ENCODE peak calls at places on chromosome 3, in five cellular contexts. Y is heart left ventricle, N is sigmoid colon, X is testis, D is right lobe of liver. I is an unnamed sample. For H3K27me3, the result is how much of the 10 kb centered on the place peaks cover.

GRCh38 chr3:52333869-52334557 is 17.9 kb downstream of the DNAH1 start:
- DNase-seq in Y (peak), N (no peak), X (no peak), D (no peak), I (no peak)

GRCh38 chr3:37291275-37291700 is 116.9 kb upstream of the LRRFIP2 start:
- DNase-seq in Y (no peak), N (no peak), X (no peak), D (no peak), I (no peak)

GRCh38 chr3:64351713-64352595 is 126.7 kb upstream of the PRICKLE2 start:
- DNase-seq in Y (no peak), N (no peak), X (no peak), D (no peak), I (no peak)

GRCh38 chr3:64316971-64317370 is 91.7 kb upstream of the PRICKLE2 start:
- DNase-seq in Y (no peak), N (no peak), X (no peak), D (no peak), I (no peak)

GRCh38 chr3:18559323-18559972 is 134.3 kb upstream of the SATB1 start:
- DNase-seq in Y (no peak), N (no peak), X (peak), D (no peak), I (no peak)

GRCh38 chr3:140276698-140277097 is 341.7 kb downstream of the CLSTN2 start:
- DNase-seq in Y (no peak), N (no peak), X (peak), D (no peak), I (no peak)

GRCh38 chr3:142447308-142447851 is 457 bp downstream of the XRN1 start:
- DNase-seq in Y (peak), N (peak), X (peak), D (peak), I (peak)

GRCh38 chr3:130378677-130379191 is 33.3 kb downstream of the COL6A5 start:
- DNase-seq in Y (no peak), N (no peak), X (no peak), D (no peak), I (no peak)

GRCh38 chr3:4503050-4503449 is 9.9 kb downstream of the ITPR1 start:
- DNase-seq in Y (no peak), N (no peak), X (no peak), D (no peak), I (no peak)

GRCh38 chr3:122786067-122786466 is 7.6 kb downstream of the HSPBAP1 start:
- DNase-seq in Y (no peak), N (no peak), X (no peak), D (no peak), I (no peak)

GRCh38 chr3:55491296-55491816 is 4.2 kb upstream of the WNT5A start:
- DNase-seq in Y (no peak), N (no peak), X (peak), D (no peak), I (no peak)

GRCh38 chr3:59451041-59451763 is 401.4 kb upstream of the CFAP20DC start:
- DNase-seq in Y (no peak), N (no peak), X (no peak), D (no peak), I (no peak)

GRCh38 chr3:27456554-27456953 is 27.6 kb downstream of the SLC4A7 start:
- DNase-seq in Y (no peak), N (no peak), X (no peak), D (no peak), I (no peak)

GRCh38 chr3:23405081-23405480 is 202.0 kb downstream of the UBE2E2 start:
- DNase-seq in Y (no peak), N (no peak), X (no peak), D (no peak), I (no peak)

GRCh38 chr3:32951410-32951811 is at the start of gene CCR4:
- DNase-seq in Y (no peak), N (no peak), X (no peak), D (no peak), I (no peak)

GRCh38 chr3:169668957-169669681 is 5.6 kb upstream of the MECOM start:
- DNase-seq in Y (peak), N (peak), X (peak), D (peak), I (no peak)

GRCh38 chr3:169666501-169667379 is 3.2 kb upstream of the MECOM start:
- DNase-seq in Y (no peak), N (peak), X (no peak), D (no peak), I (no peak)

GRCh38 chr3:169667380-169667671 is 3.8 kb upstream of the MECOM start:
- DNase-seq in Y (no peak), N (no peak), X (no peak), D (no peak), I (no peak)

GRCh38 chr3:169668081-169668956 is 4.8 kb upstream of the MECOM start:
- DNase-seq in Y (peak), N (no peak), X (peak), D (peak), I (no peak)

DNA sequence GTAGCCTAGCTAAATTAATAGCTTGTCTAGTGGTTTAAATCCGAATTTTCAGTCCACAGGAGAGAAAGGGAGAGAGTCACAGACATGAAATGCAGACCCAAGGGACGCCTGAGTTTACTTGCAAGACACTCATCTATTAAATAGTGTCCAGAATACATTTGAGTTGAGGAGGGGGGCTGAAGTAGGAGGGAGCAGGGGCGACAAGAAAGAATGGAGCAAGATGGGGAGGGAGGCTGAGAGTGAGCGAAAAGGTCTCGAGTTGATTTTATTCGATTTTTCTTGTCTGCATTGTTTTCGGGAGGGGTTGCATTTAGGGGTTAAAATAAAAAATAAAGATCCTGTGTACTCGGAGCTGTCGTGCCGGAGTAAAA is 4.2 kb upstream of the MECOM start:
- DNase-seq in Y (no peak), N (no peak), X (no peak), D (no peak), I (no peak)
- H3K27me3 ChIP-seq in Y (half or more), N (half or more), X (under half), D (under half), I (half or more)

GRCh38 chr3:29694331-29694730 is 413.5 kb downstream of the RBMS3 start:
- DNase-seq in Y (no peak), N (no peak), X (no peak), D (no peak), I (no peak)
- H3K4me3 ChIP-seq in Y (no peak), N (no peak), X (no peak), D (peak), I (no peak)

GRCh38 chr3:141388823-141389617 is 20.7 kb downstream of the ZBTB38 start:
- DNase-seq in Y (no peak), N (no peak), X (no peak), D (no peak), I (no peak)

GRCh38 chr3:141386080-141386594 is 17.8 kb downstream of the ZBTB38 start:
- DNase-seq in Y (no peak), N (no peak), X (no peak), D (no peak), I (no peak)

GRCh38 chr3:141385386-141386079 is 17.2 kb downstream of the ZBTB38 start:
- DNase-seq in Y (no peak), N (no peak), X (no peak), D (no peak), I (no peak)

GRCh38 chr3:141386611-141387110 is 18.4 kb downstream of the ZBTB38 start:
- DNase-seq in Y (no peak), N (no peak), X (no peak), D (no peak), I (no peak)

DNA sequence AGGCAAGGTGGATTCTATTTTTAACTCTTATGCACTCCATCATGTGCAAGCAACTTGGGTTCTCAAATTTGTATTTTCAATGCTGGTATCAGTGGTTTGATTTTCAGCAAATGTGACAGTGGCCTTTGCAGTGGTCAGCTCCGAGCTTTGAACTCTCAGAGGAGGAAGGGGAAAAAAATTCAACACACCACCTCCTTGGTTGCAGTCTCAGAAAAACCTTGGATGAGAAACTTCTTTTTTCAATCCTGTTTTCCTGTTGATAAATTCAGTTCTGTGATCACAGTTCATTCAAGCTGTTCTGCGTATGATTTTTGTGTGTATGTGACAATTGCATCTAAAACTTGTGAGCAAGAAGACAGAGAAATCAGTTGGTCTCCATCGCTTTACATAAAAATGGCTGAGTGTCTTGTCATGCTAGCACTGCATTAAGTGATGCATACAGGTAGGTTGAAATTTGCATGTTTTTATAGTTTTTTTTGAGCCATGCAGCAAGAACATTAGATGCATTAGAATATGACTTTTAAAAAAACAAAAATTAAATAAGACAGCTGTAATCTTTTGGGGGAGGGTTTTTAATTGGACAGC is 19.2 kb downstream of the ZBTB38 start:
- DNase-seq in Y (no peak), N (no peak), X (no peak), D (no peak), I (no peak)
- TF ChIP-seq POLR2A in Y (no peak), N (no peak), X (no peak), D (no peak), I (no peak)

DNA sequence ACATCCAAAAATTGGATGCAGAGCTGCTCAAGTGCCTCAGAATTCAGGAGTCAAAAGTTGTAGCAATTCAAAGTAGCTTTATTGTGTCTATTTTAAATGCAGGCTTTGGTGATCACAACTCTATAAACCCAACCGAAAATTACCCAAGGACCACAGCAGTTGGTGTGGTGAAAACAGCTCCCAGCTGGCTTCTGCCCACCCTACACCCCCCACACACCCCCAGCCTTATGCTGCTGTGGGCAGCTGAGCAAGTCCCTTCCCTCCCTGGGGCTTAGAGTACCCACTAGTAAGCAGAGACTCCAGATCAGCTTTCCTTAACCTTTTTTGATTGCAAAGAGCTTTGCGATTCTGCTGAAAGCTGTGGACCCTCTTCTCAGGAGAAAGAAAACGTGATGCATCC is 5.7 kb upstream of the HES1 start:
- DNase-seq in Y (no peak), N (no peak), X (no peak), D (no peak), I (no peak)
- H3K27me3 ChIP-seq in Y (under half), N (under half), X (under half), D (under half), I (under half)

GRCh38 chr3:12796171-12797123 is at the start of gene CAND2:
- DNase-seq in Y (peak), N (peak), X (peak), D (peak), I (no peak)
- H3K4me3 ChIP-seq in Y (peak), N (peak), X (peak), D (peak), I (peak)

GRCh38 chr3:136197159-136197715 is 1.1 kb upstream of the MSL2 start:
- DNase-seq in Y (no peak), N (no peak), X (no peak), D (no peak), I (no peak)

GRCh38 chr3:136196401-136197158 is 445 bp upstream of the MSL2 start:
- DNase-seq in Y (peak), N (peak), X (peak), D (peak), I (peak)

GRCh38 chr3:136195258-136196063 is 674 bp downstream of the MSL2 start:
- DNase-seq in Y (peak), N (peak), X (peak), D (peak), I (peak)

GRCh38 chr3:136194409-136195257 is 1.5 kb downstream of the MSL2 start:
- DNase-seq in Y (no peak), N (no peak), X (peak), D (peak), I (no peak)

GRCh38 chr3:136196064-136196400 is at the start of gene MSL2:
- DNase-seq in Y (no peak), N (no peak), X (no peak), D (no peak), I (no peak)
- TF ChIP-seq POLR2A in Y (no peak), N (peak), X (no peak), D (peak), I (peak)

DNA sequence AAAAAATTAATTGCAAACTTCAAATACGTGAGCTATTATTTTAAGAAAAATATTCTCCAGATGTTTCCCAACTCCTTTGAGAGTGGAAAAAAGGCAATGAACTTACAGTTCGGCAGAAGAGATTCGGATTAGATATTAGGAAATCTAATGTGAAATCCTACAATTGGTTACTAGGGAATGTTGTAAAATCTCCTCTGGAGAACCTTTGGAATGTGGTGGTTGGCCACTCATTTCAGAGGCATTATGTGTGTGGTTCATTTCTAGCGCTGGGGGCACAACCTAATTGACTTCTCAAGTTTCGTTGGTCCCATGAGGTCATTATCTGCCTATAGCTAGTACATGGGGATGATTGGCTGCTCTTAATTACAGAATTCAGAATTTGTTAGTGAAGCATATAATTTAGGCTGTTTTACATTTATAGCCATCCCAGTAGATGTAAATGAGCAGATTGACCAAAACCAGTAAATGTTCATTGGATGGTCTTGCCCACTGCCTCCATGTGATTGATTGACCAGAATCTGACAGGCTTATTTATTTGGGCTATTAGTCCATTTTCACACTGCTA is 34.6 kb upstream of the CMSS1 start:
- DNase-seq in Y (no peak), N (no peak), X (no peak), D (no peak), I (no peak)
- H3K27me3 ChIP-seq in Y (under half), N (under half), X (under half), D (under half), I (under half)

DNA sequence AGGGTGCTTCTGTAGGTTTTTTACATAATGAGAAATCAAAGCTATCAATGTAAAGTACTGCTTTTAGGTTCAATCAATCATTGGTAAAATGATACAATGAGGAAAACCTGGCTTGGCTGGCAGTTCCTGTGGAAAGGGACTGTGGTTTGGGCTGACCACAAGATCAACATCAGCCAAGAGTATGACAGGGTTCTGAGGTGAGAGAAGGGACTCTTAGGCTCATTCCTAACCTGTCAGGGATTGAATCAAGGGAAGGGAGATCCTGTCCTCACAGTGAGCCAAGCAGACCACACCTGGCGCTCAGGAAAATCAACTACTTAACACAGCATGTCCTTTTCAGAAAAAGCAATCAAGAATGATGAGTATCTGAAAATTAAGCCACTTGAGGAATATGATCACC is 111.1 kb downstream of the MAGI1 start:
- DNase-seq in Y (no peak), N (no peak), X (no peak), D (no peak), I (no peak)
- H3K4me3 ChIP-seq in Y (no peak), N (no peak), X (no peak), D (no peak), I (no peak)

GRCh38 chr3:13578246-13578645 is 29.3 kb downstream of the FBLN2 start:
- DNase-seq in Y (no peak), N (no peak), X (no peak), D (no peak), I (no peak)

GRCh38 chr3:13581485-13582365 is 32.8 kb downstream of the FBLN2 start:
- DNase-seq in Y (no peak), N (peak), X (peak), D (peak), I (no peak)

GRCh38 chr3:13577181-13578121 is 28.5 kb downstream of the FBLN2 start:
- DNase-seq in Y (peak), N (no peak), X (no peak), D (no peak), I (no peak)

GRCh38 chr3:13580256-13581023 is 31.5 kb downstream of the FBLN2 start:
- DNase-seq in Y (no peak), N (peak), X (no peak), D (no peak), I (peak)

DNA sequence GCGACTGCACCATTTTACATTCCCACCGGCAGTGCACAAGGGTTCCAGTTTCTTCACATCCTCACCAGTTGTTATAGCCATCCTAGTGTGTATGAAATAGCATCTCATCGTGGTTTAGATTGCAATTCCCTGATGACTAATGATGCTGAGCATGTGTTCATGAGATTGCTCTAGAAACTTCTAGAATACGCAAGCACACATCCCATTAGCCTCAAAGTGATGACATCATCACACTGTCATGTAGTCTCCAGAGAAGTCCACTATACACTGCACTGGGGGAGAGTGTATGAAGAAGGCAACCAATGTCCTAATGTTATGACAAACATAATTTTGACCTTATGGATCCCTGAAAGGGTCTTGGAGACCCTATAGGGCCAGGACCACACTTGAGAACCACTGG is 30.2 kb downstream of the FBLN2 start:
- DNase-seq in Y (no peak), N (no peak), X (no peak), D (no peak), I (no peak)
- TF ChIP-seq POLR2A in Y (no peak), N (no peak), X (no peak), D (no peak), I (no peak)

I was measured in suprapubic skin.